ENCODE peak calls at places on chromosomes 1 and 21, in six cellular contexts. Y, V, P, W, A and I are unnamed samples.

GRCh38 chr1:93629101-93630059 is 52.3 kb downstream of the BCAR3 start:
- DNase-seq in Y (peak), V (no peak), P (peak), W (peak), A (no peak), I (no peak)

GRCh38 chr1:246506440-246506784 is 667 bp downstream of the SMYD3 start:
- DNase-seq in Y (no peak), V (no peak), P (no peak), W (no peak), A (no peak), I (no peak)

GRCh38 chr1:27605796-27606707 is 2.1 kb upstream of the AHDC1 start:
- DNase-seq in Y (peak), V (no peak), P (peak), W (peak), A (no peak), I (no peak)

GRCh38 chr1:32404956-32405355 is 10.7 kb upstream of the BSDC1 start:
- DNase-seq in Y (no peak), V (no peak), P (no peak), W (no peak), A (no peak), I (no peak)

GRCh38 chr1:190328361-190328760 is 149.3 kb downstream of the BRINP3 start:
- DNase-seq in Y (no peak), V (no peak), P (no peak), W (no peak), A (no peak), I (no peak)

GRCh38 chr1:233033366-233033765 is 83.0 kb downstream of the NTPCR start:
- DNase-seq in Y (no peak), V (no peak), P (no peak), W (no peak), A (peak), I (no peak)

GRCh38 chr1:31110846-31111245 is 45.3 kb upstream of the PUM1 start:
- DNase-seq in Y (no peak), V (no peak), P (no peak), W (no peak), A (no peak), I (no peak)

GRCh38 chr1:115655307-115655664 is 13.5 kb downstream of the VANGL1 start:
- DNase-seq in Y (no peak), V (no peak), P (no peak), W (no peak), A (no peak), I (no peak)

GRCh38 chr1:119631433-119632102 is 16.5 kb downstream of the ZNF697 start:
- DNase-seq in Y (no peak), V (peak), P (no peak), W (no peak), A (no peak), I (no peak)

GRCh38 chr21:43270800-43271261 is 102.0 kb downstream of the CRYAA start:
- DNase-seq in Y (no peak), V (no peak), P (no peak), W (no peak), A (no peak), I (no peak)

GRCh38 chr21:42189860-42190491 is 29.0 kb upstream of the ABCG1 start:
- DNase-seq in Y (no peak), V (no peak), P (no peak), W (no peak), A (no peak), I (no peak)

GRCh38 chr21:15400905-15401304 is 328.9 kb upstream of the USP25 start:
- DNase-seq in Y (no peak), V (no peak), P (no peak), W (no peak), A (no peak), I (no peak)

GRCh38 chr1:202283379-202283844 is 58.3 kb downstream of the UBE2T start:
- DNase-seq in Y (peak), V (no peak), P (no peak), W (peak), A (peak), I (no peak)

GRCh38 chr1:199778324-199778955 is 249.1 kb upstream of the NR5A2 start:
- DNase-seq in Y (no peak), V (no peak), P (no peak), W (no peak), A (no peak), I (no peak)

GRCh38 chr1:99748419-99748818 is 18.0 kb downstream of the FRRS1 start:
- DNase-seq in Y (no peak), V (no peak), P (no peak), W (no peak), A (no peak), I (no peak)

GRCh38 chr1:182752077-182752826 is 37.3 kb upstream of the NPL start:
- DNase-seq in Y (no peak), V (no peak), P (no peak), W (peak), A (no peak), I (no peak)

GRCh38 chr21:40381111-40381510 is 465.8 kb downstream of the DSCAM start:
- DNase-seq in Y (no peak), V (no peak), P (no peak), W (no peak), A (no peak), I (no peak)

GRCh38 chr1:109912873-109913272 is 2.2 kb downstream of the CSF1 start:
- DNase-seq in Y (no peak), V (no peak), P (no peak), W (no peak), A (no peak), I (no peak)

GRCh38 chr1:10519016-10519417 is 44.3 kb downstream of the PEX14 start:
- DNase-seq in Y (no peak), V (no peak), P (no peak), W (no peak), A (no peak), I (no peak)
- TF ChIP-seq CTCF in Y (no peak), V (no peak), P (no peak), W (no peak), A (no peak), I (no peak)

GRCh38 chr1:11594222-11594621 is 60.0 kb downstream of the FBXO2 start:
- DNase-seq in Y (no peak), V (no peak), P (no peak), W (no peak), A (peak), I (no peak)
- TF ChIP-seq CTCF in Y (no peak), V (no peak), P (no peak), W (peak), A (peak), I (no peak)

GRCh38 chr1:83887483-83887882 is 111.4 kb downstream of the TTLL7 start:
- DNase-seq in Y (no peak), V (no peak), P (no peak), W (no peak), A (no peak), I (no peak)

GRCh38 chr1:83883979-83884378 is 115.0 kb downstream of the TTLL7 start:
- DNase-seq in Y (no peak), V (no peak), P (no peak), W (no peak), A (no peak), I (no peak)

DNA sequence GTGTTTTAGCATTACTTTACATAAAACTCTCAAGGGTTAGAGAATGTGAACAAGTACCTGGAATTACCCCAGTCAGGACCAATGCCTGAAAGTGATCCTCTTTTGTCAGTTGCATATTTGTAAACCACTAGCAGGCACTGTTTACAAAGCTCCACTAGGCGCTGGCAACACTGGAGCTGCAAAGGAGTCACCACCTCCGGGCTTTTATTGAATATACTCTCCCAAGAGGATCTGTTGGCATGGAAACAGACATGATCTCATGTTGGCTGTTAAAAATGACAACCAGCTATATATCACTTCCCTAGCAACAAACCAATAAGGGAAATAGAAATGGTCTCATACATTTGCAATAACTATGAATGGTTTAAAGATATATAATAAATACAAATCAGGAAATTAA is 116.0 kb downstream of the TTLL7 start:
- DNase-seq in Y (no peak), V (no peak), P (no peak), W (no peak), A (no peak), I (no peak)
- TF ChIP-seq CTCF in Y (peak), V (no peak), P (no peak), W (no peak), A (peak), I (no peak)

GRCh38 chr1:28756846-28757245 is 20.1 kb downstream of the YTHDF2 start:
- DNase-seq in Y (no peak), V (no peak), P (peak), W (no peak), A (no peak), I (no peak)
- TF ChIP-seq CTCF in Y (peak), V (no peak), P (peak), W (no peak), A (no peak), I (no peak)

GRCh38 chr1:219812491-219813221 is 115.7 kb downstream of the SLC30A10 start:
- DNase-seq in Y (peak), V (no peak), P (no peak), W (peak), A (peak), I (no peak)
- TF ChIP-seq CTCF in Y (peak), V (peak), P (peak), W (peak), A (peak), I (peak)

GRCh38 chr1:29599826-29600225 is 363.5 kb downstream of the PTPRU start:
- DNase-seq in Y (no peak), V (no peak), P (no peak), W (no peak), A (no peak), I (no peak)

GRCh38 chr1:29599071-29599470 is 362.7 kb downstream of the PTPRU start:
- DNase-seq in Y (no peak), V (no peak), P (no peak), W (no peak), A (no peak), I (no peak)

GRCh38 chr1:29602203-29602602 is 365.9 kb downstream of the PTPRU start:
- DNase-seq in Y (no peak), V (no peak), P (no peak), W (no peak), A (no peak), I (no peak)

GRCh38 chr1:29603622-29604021 is 367.3 kb downstream of the PTPRU start:
- DNase-seq in Y (no peak), V (no peak), P (no peak), W (no peak), A (no peak), I (no peak)

GRCh38 chr1:29601021-29601420 is 364.7 kb downstream of the PTPRU start:
- DNase-seq in Y (no peak), V (no peak), P (no peak), W (no peak), A (no peak), I (no peak)
- TF ChIP-seq CTCF in Y (no peak), V (no peak), P (no peak), W (no peak), A (no peak), I (no peak)